ENCODE peak calls at places on chromosomes 2 and 18, in four cellular contexts. P, T, B and G are unnamed samples.

GRCh38 chr2:74763962-74764428 is 69.9 kb upstream of the HK2 start:
- DNase-seq in B (no peak), P (no peak), T (no peak), G (no peak)

GRCh38 chr2:220188031-220188430 is 560.6 kb downstream of the SLC4A3 start:
- DNase-seq in B (peak; percentile 88), P (no peak), T (no peak), G (no peak)

GRCh38 chr2:45745231-45745630 is 93.8 kb downstream of the PRKCE start:
- DNase-seq in T (no peak), P (no peak), B (peak; percentile 73), G (no peak)

GRCh38 chr2:127597984-127598380 is 48.0 kb upstream of the GPR17 start:
- DNase-seq in P (no peak), T (no peak), B (peak; percentile 59), G (no peak)

GRCh38 chr18:79706658-79707057 is 27.1 kb downstream of the CTDP1 start:
- DNase-seq in T (no peak), P (no peak), B (no peak), G (no peak)

GRCh38 chr2:230627806-230628724 is 84.6 kb upstream of the CAB39 start:
- DNase-seq in P (no peak), B (peak; percentile 60), T (no peak), G (no peak)

GRCh38 chr2:5913729-5914390 is 221.7 kb downstream of the SOX11 start:
- DNase-seq in P (no peak), T (no peak), B (no peak), G (no peak)

GRCh38 chr2:191846787-191847620 is at the start of gene CAVIN2:
- DNase-seq in B (peak; percentile 76), P (no peak), T (no peak), G (no peak)

GRCh38 chr2:148653437-148653836 is 8.9 kb downstream of the EPC2 start:
- DNase-seq in B (no peak), P (no peak), T (no peak), G (no peak)

GRCh38 chr2:241074065-241074818 is 27.8 kb downstream of the MTERF4 start:
- DNase-seq in B (no peak), P (no peak), T (no peak), G (no peak)

GRCh38 chr18:45493830-45494229 is 121.4 kb upstream of the SLC14A2 start:
- DNase-seq in P (no peak), T (no peak), B (no peak), G (no peak)

GRCh38 chr2:20421988-20422678 is 24.7 kb upstream of the RHOB start:
- DNase-seq in P (no peak), B (peak; percentile 95), T (no peak), G (no peak)

GRCh38 chr2:109312902-109313301 is 183.9 kb downstream of the SH3RF3 start:
- DNase-seq in T (no peak), P (no peak), B (no peak), G (no peak)